ENCODE peak calls at places on chromosome 13, in six cellular contexts. J is Right ventricle myocardium inferior; B is activated naive CD4-positive, alpha-beta T cell treated with anti-CD3 and anti-CD28 coated beads, Interleukin-2, amount 50 U/mL, for 72 hours; F is A549; N is central memory CD8-positive, alpha-beta T cell; V is activated CD8-positive, alpha-beta T cell treated with anti-CD3 and anti-CD28 coated beads for 36 hours. R is an unnamed sample.

GRCh38 chr13:75251188-75251587 is 230.8 kb downstream of the TBC1D4 start:
- ATAC-seq in J (no peak), B (no peak), F (no peak), N (no peak), V (no peak), R (no peak)

GRCh38 chr13:48975101-48975925 is at the start of gene FNDC3A:
- ATAC-seq in J (peak; percentile 83), B (peak; percentile 44), F (peak; percentile 71), N (peak; percentile 34), V (peak; percentile 18), R (peak; percentile 78)

GRCh38 chr13:28611021-28611420 is 47.9 kb upstream of the POMP start:
- ATAC-seq in J (no peak), B (no peak), F (no peak), N (no peak), V (peak; percentile 55), R (no peak)

GRCh38 chr13:98372886-98373285 is 195.8 kb upstream of the RNF113B start:
- ATAC-seq in J (no peak), B (no peak), F (no peak), N (no peak), V (no peak), R (no peak)

GRCh38 chr13:64274481-64275217 is 2859.0 kb upstream of the PCDH20 start:
- ATAC-seq in J (no peak), B (no peak), F (no peak), N (no peak), V (no peak), R (no peak)

GRCh38 chr13:35164324-35164932 is 222.4 kb downstream of the NBEA start:
- ATAC-seq in J (peak; percentile 63), B (peak; percentile 36), F (peak; percentile 68), N (no peak), V (peak; percentile 51), R (no peak)

GRCh38 chr13:93183302-93183701 is 43.3 kb upstream of the GPC6 start:
- ATAC-seq in J (no peak), B (no peak), F (no peak), N (no peak), V (no peak), R (no peak)

GRCh38 chr13:67742478-67742877 is 512.3 kb upstream of the PCDH9 start:
- ATAC-seq in J (no peak), B (no peak), F (no peak), N (no peak), V (no peak), R (no peak)

GRCh38 chr13:77492982-77493381 is 42.5 kb upstream of the SCEL start:
- ATAC-seq in J (no peak), B (no peak), F (peak; percentile 62), N (no peak), V (peak; percentile 45), R (peak; percentile 50)

GRCh38 chr13:77779461-77780272 is 82.2 kb downstream of the SLAIN1 start:
- ATAC-seq in J (peak; percentile 66), B (peak; percentile 70), F (no peak), N (peak; percentile 40), V (peak; percentile 88), R (peak; percentile 41)

GRCh38 chr13:51280379-51280940 is 58.3 kb downstream of the FAM124A start:
- ATAC-seq in J (no peak), B (no peak), F (no peak), N (no peak), V (no peak), R (no peak)

GRCh38 chr13:75372923-75373841 is 108.8 kb downstream of the TBC1D4 start:
- ATAC-seq in J (peak; percentile 29), B (no peak), F (no peak), N (no peak), V (no peak), R (peak; percentile 48)

GRCh38 chr13:27968316-27969072 is 621 bp downstream of the CDX2 start:
- ATAC-seq in J (no peak), B (no peak), F (peak; percentile 61), N (no peak), V (no peak), R (no peak)

GRCh38 chr13:32443111-32443510 is 15.2 kb upstream of the N4BP2L1 start:
- ATAC-seq in J (no peak), B (peak; percentile 56), F (no peak), N (peak; percentile 52), V (peak; percentile 74), R (no peak)

GRCh38 chr13:65597839-65598818 is 1632.0 kb downstream of the PCDH9 start:
- ATAC-seq in J (peak; percentile 42), B (no peak), F (no peak), N (no peak), V (no peak), R (peak; percentile 76)

GRCh38 chr13:112143753-112144615 is 77.0 kb downstream of the SOX1 start:
- ATAC-seq in J (peak; percentile 8), B (no peak), F (no peak), N (no peak), V (no peak), R (no peak)

GRCh38 chr13:98110749-98111148 is 32.1 kb upstream of the FARP1 start:
- ATAC-seq in J (no peak), B (no peak), F (no peak), N (no peak), V (no peak), R (no peak)

GRCh38 chr13:43087960-43088580 is 64.7 kb downstream of the DNAJC15 start:
- ATAC-seq in J (no peak), B (no peak), F (no peak), N (peak; percentile 70), V (peak; percentile 30), R (peak; percentile 41)

GRCh38 chr13:97387487-97388353 is 46.2 kb upstream of the RAP2A start:
- ATAC-seq in J (peak; percentile 27), B (no peak), F (no peak), N (peak; percentile 24), V (no peak), R (peak; percentile 55)

GRCh38 chr13:113905942-113906341 is 42.1 kb upstream of the GAS6 start:
- ATAC-seq in J (no peak), B (no peak), F (no peak), N (no peak), V (no peak), R (no peak)

GRCh38 chr13:69565334-69565733 is 542.3 kb upstream of the ATXN8OS start:
- ATAC-seq in J (no peak), B (no peak), F (peak; percentile 59), N (no peak), V (no peak), R (no peak)

GRCh38 chr13:80339578-80339840 is 1.4 kb downstream of the SPRY2 start:
- ATAC-seq in J (no peak), B (no peak), F (no peak), N (no peak), V (no peak), R (no peak)

GRCh38 chr13:65309906-65310305 is 1920.2 kb downstream of the PCDH9 start:
- ATAC-seq in J (no peak), B (no peak), F (no peak), N (no peak), V (no peak), R (no peak)

GRCh38 chr13:28181413-28181812 is 43.1 kb downstream of the PAN3 start:
- ATAC-seq in J (no peak), B (peak; percentile 37), F (no peak), N (no peak), V (no peak), R (no peak)

GRCh38 chr13:41502676-41503075 is 45.3 kb downstream of the RGCC start:
- ATAC-seq in J (no peak), B (no peak), F (no peak), N (peak; percentile 60), V (no peak), R (no peak)

GRCh38 chr13:29476046-29476445 is 119.4 kb downstream of the SLC7A1 start:
- ATAC-seq in J (no peak), B (no peak), F (no peak), N (no peak), V (no peak), R (no peak)

GRCh38 chr13:97328222-97328790 is 105.7 kb upstream of the RAP2A start:
- ATAC-seq in J (peak; percentile 54), B (no peak), F (no peak), N (no peak), V (no peak), R (peak; percentile 78)

GRCh38 chr13:49374585-49375290 is 69.1 kb downstream of the CAB39L start:
- ATAC-seq in J (no peak), B (no peak), F (no peak), N (no peak), V (no peak), R (no peak)

GRCh38 chr13:23348270-23349126 is 85.0 kb downstream of the SACS start:
- ATAC-seq in J (peak; percentile 39), B (no peak), F (no peak), N (no peak), V (no peak), R (peak; percentile 68)

GRCh38 chr13:27374126-27374613 is 50.2 kb upstream of the GTF3A start:
- ATAC-seq in J (no peak), B (no peak), F (no peak), N (no peak), V (no peak), R (no peak)

GRCh38 chr13:19670147-19670546 is 36.7 kb downstream of the MPHOSPH8 start:
- ATAC-seq in J (no peak), B (no peak), F (no peak), N (no peak), V (no peak), R (no peak)